ENCODE peak calls at places on chromosomes 3 and 15, in four cellular contexts. I is hepatocyte, K is GM23338, Q is PC-3. T is an unnamed sample.
A peak's percentile ranks its signal among the peaks of the same experiment; 100 is the strongest.

GRCh38 chr15:41904487-41905359 is 10.9 kb upstream of the SPTBN5 start:
- DNase-seq in K (peak; percentile 82), Q (peak; percentile 79), I (peak; percentile 85), T (peak; percentile 77)

GRCh38 chr3:181534881-181535280 is 176.8 kb upstream of the SOX2 start:
- DNase-seq in Q (no peak), I (no peak), K (no peak), T (peak; percentile 15)

GRCh38 chr15:58260911-58261267 is 122.7 kb downstream of the AQP9 start:
- DNase-seq in I (no peak), Q (peak; percentile 6), K (no peak), T (no peak)

GRCh38 chr3:186105543-186105942 is 3.3 kb downstream of the ETV5 start:
- DNase-seq in Q (no peak), I (no peak), K (no peak), T (no peak)

GRCh38 chr3:125628212-125628611 is 32.9 kb upstream of the OSBPL11 start:
- DNase-seq in I (no peak), K (no peak), Q (no peak), T (no peak)

GRCh38 chr3:171845541-171846284 is 2.6 kb downstream of the TMEM212 start:
- DNase-seq in K (no peak), Q (no peak), I (no peak), T (no peak)

GRCh38 chr3:31106204-31106603 is 211.7 kb upstream of the GADL1 start:
- DNase-seq in Q (peak; percentile 82), K (no peak), I (no peak), T (no peak)

GRCh38 chr15:45165536-45165935 is 22.2 kb downstream of the SHF start:
- DNase-seq in Q (no peak), I (no peak), K (no peak), T (no peak)

GRCh38 chr15:66389098-66389858 is 2.6 kb downstream of the MAP2K1 start:
- DNase-seq in K (no peak), Q (no peak), I (no peak), T (no peak)

GRCh38 chr3:194330579-194330978 is 20.5 kb downstream of the CPN2 start:
- DNase-seq in I (no peak), K (no peak), Q (peak; percentile 75), T (no peak)

GRCh38 chr3:117846238-117846637 is 1136.7 kb downstream of the TUSC7 start:
- DNase-seq in K (no peak), I (no peak), Q (no peak), T (no peak)

GRCh38 chr3:111200027-111200426 is 128.4 kb downstream of the NECTIN3 start:
- DNase-seq in Q (no peak), K (peak; percentile 20), I (no peak), T (no peak)

GRCh38 chr3:126002189-126002588 is 33.2 kb downstream of the ROPN1B start:
- DNase-seq in I (no peak), Q (no peak), K (no peak), T (no peak)

GRCh38 chr15:39599871-39600270 is 19.0 kb downstream of the THBS1 start:
- DNase-seq in K (no peak), Q (peak; percentile 59), I (no peak), T (no peak)

GRCh38 chr3:14275962-14276909 is 97.6 kb downstream of the LSM3 start:
- DNase-seq in Q (no peak), I (no peak), K (no peak), T (no peak)

GRCh38 chr3:111210003-111210699 is 138.5 kb downstream of the NECTIN3 start:
- DNase-seq in I (no peak), Q (peak; percentile 62), K (peak; percentile 5), T (no peak)

GRCh38 chr3:186624598-186624997 is 11.7 kb downstream of the AHSG start:
- DNase-seq in I (no peak), K (no peak), Q (no peak), T (no peak)

GRCh38 chr15:49558924-49559323 is 61.7 kb downstream of the FAM227B start:
- DNase-seq in K (no peak), I (no peak), Q (no peak), T (no peak)
- TF ChIP-seq EZH2phosphoT487 in K (no peak), I (no peak), Q (no peak), T (no peak)

DNA sequence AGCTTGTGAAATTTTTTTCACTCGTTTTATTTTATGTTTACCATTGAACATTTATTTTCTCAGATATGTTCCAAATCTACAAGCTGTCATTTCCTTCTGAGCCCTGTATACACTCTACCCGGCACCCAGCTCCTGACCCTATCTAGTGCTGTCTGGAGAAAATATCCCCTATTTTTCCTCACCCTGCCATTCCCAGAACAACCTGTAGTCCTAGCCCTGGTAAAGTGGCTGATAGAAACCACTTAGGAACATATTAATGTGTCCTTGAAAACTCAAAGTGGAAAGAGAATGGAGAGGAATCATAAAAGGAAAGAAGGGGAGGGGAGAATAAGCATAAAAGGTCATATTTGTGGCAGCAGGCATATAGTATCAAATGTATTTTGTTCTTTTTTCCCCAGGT is 8.2 kb upstream of the TIMMDC1 start:
- DNase-seq in I (no peak), K (no peak), Q (no peak), T (no peak)
- TF ChIP-seq EZH2phosphoT487 in I (no peak), K (no peak), Q (no peak), T (no peak)

GRCh38 chr3:127961124-127961523 is 46.1 kb downstream of the KBTBD12 start:
- DNase-seq in Q (no peak), I (no peak), K (no peak), T (no peak)
- TF ChIP-seq EZH2phosphoT487 in Q (no peak), I (no peak), K (no peak), T (no peak)

GRCh38 chr3:123329636-123330340 is 119.1 kb downstream of the ADCY5 start:
- DNase-seq in Q (no peak), I (no peak), K (no peak), T (no peak)

GRCh38 chr3:123327956-123328850 is 120.7 kb downstream of the ADCY5 start:
- DNase-seq in K (no peak), Q (no peak), I (no peak), T (no peak)

GRCh38 chr3:123330441-123330991 is 118.4 kb downstream of the ADCY5 start:
- DNase-seq in Q (no peak), K (no peak), I (no peak), T (no peak)

GRCh38 chr3:123327480-123327879 is 121.4 kb downstream of the ADCY5 start:
- DNase-seq in I (no peak), K (no peak), Q (no peak), T (no peak)

DNA sequence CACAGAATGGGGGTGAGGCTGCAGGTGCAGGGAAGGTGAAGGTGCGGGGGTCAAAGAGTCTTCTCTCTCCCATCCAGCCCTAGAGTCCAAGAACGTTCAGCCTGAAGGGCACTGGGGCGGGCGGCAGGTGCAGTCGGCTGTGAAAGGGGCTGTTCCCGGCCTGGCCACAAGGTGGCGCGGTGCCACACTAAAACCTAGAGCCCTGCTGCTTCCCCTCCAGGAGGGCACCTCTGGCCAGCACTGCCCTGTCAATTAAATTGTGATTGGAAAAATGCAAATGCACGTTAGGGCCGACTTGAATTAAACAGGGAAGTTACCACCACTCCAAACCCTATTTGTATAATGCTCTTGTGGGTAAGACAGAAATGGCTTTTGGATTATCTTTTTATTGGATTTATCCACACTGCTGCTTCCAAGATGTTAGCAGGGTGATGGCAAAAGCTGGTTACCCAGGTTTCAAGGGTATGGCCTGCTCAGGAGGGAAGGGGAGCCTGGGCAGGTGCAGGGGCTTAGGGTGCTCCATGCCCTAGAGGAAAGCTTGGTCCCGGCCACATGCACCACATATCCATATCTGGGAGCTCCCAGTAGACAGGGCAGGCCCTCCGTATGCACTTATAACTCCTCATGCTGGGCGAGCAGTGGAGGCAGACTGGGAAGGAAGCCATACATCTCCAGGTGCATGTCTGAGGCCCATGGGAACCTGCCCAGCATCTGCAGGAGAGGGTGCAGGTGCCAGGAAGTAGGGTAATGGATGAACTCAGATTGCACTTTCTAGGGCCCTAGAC is 119.8 kb downstream of the ADCY5 start:
- DNase-seq in I (peak; percentile 82), Q (peak; percentile 86), K (peak; percentile 87), T (peak; percentile 84)
- TF ChIP-seq EZH2phosphoT487 in I (no peak), Q (no peak), K (no peak), T (no peak)

GRCh38 chr15:88623632-88624031 is 2.5 kb downstream of the AEN start:
- DNase-seq in K (no peak), I (no peak), Q (no peak), T (no peak)

GRCh38 chr15:88624971-88625290 is 3.8 kb downstream of the AEN start:
- DNase-seq in Q (no peak), K (no peak), I (no peak), T (no peak)

GRCh38 chr15:88622605-88622975 is 1.4 kb downstream of the AEN start:
- DNase-seq in Q (no peak), K (no peak), I (no peak), T (no peak)

GRCh38 chr15:88623061-88623460 is 1.9 kb downstream of the AEN start:
- DNase-seq in K (no peak), Q (peak; percentile 92), I (peak; percentile 54), T (no peak)

DNA sequence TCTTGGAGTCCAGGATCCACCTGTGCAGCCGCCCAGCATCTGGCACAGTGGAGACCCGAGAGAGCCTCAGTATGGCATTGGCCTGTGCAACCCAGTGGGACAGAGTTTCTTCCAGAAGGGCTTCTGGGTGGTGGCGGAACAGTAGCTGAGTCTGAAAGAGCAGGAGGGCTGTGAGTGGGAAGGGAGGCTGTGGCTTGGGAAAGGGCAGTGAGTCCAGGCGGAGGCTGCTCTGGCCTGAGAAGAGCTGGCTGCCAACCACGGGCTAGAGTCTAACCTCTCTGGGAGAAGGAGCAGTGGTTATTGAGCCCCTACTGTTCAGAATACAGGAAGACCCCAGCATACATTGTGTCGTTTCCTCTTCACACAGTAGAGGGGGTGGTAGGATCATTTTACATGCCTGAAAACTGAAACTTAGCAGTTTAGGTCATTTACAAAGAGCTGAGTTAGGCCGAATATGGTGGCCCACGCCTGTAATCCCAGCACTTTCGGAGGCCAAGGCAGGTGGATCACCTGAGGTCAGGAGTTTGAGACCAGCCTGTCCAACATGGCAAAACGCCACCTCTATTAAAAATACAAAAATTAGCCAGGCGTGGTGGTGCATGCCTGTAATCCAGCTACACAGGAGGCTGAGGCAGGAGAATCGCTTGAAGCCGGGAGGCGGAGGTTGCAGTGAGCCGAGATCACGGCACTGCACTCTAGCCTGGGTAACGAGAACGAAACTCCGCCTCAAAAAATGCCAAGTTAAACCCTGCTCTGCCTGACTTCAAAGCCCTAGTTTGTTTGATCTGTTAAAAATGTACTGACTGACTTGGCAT is 3.2 kb downstream of the AEN start:
- DNase-seq in K (peak; percentile 57), Q (no peak), I (peak; percentile 50), T (peak; percentile 49)
- TF ChIP-seq EZH2phosphoT487 in K (no peak), Q (no peak), I (no peak), T (no peak)